ENCODE peak calls at places on chromosomes 13 and 19, in five cellular contexts. H is activated CD8-positive, alpha-beta memory T cell treated with anti-CD3 and anti-CD28 coated beads for 24 hours; Q is stimulated activated CD8-positive, alpha-beta memory T cell treated with anti-CD3 and anti-CD28 coated beads, Interleukin-2, amount 100 ng/mL, for 1 hour; A is IMR-90; K is activated naive CD8-positive, alpha-beta T cell treated with anti-CD3 and anti-CD28 coated beads, Interleukin-2, amount 50 U/mL, for 24 hours. L is an unnamed sample.

GRCh38 chr19:41872384-41872774 is 4.7 kb upstream of the CD79A start:
- DNase-seq in K (no peak), Q (no peak), H (peak; percentile 71), A (no peak), L (no peak)

GRCh38 chr13:51317262-51317661 is 22.2 kb upstream of the SERPINE3 start:
- DNase-seq in Q (no peak), K (no peak), A (peak; percentile 17), H (no peak), L (no peak)

GRCh38 chr19:43623889-43624670 is 4.7 kb upstream of the ZNF428 start:
- DNase-seq in H (no peak), Q (no peak), A (no peak), K (no peak), L (no peak)

GRCh38 chr19:39677931-39678889 is 22.5 kb downstream of the LGALS16 start:
- DNase-seq in A (peak; percentile 39), K (no peak), Q (no peak), H (no peak), L (no peak)

GRCh38 chr13:59665184-59665583 is 498.5 kb downstream of the DIAPH3 start:
- DNase-seq in A (no peak), H (no peak), Q (no peak), K (no peak), L (no peak)

GRCh38 chr19:31356587-31357314 is 7.5 kb upstream of the TSHZ3 start:
- DNase-seq in Q (no peak), K (peak; percentile 78), A (no peak), H (peak; percentile 83), L (no peak)

GRCh38 chr19:14085309-14085995 is at the start of gene C19orf67:
- DNase-seq in A (no peak), Q (no peak), H (no peak), K (no peak), L (no peak)

GRCh38 chr13:100546713-100547405 is 41.7 kb downstream of the GGACT start:
- DNase-seq in A (no peak), H (no peak), Q (no peak), K (no peak), L (no peak)

GRCh38 chr19:50791594-50792245 is 1.5 kb downstream of the ACP4 start:
- DNase-seq in H (no peak), A (no peak), K (no peak), Q (no peak), L (no peak)

GRCh38 chr19:18895828-18896341 is at the start of gene CERS1:
- DNase-seq in Q (no peak), H (no peak), K (no peak), A (no peak), L (no peak)

GRCh38 chr13:60933638-60934037 is 482.0 kb downstream of the PCDH20 start:
- DNase-seq in H (no peak), Q (no peak), K (no peak), A (no peak), L (no peak)

GRCh38 chr13:110799246-110800236 is 86.0 kb downstream of the ING1 start:
- DNase-seq in K (no peak), A (peak; percentile 95), H (no peak), Q (no peak), L (no peak)

GRCh38 chr19:11261902-11262839 is at the start of gene DOCK6:
- DNase-seq in H (peak; percentile 66), A (no peak), Q (no peak), K (peak; percentile 48), L (no peak)

GRCh38 chr19:29539131-29539530 is 13.3 kb downstream of the VSTM2B start:
- DNase-seq in A (no peak), H (no peak), Q (no peak), K (no peak), L (no peak)

GRCh38 chr19:2867025-2867991 is at the start of gene ZNF556:
- DNase-seq in K (no peak), Q (no peak), H (no peak), A (no peak), L (peak; percentile 25)

GRCh38 chr19:13164370-13165090 is 14.3 kb downstream of the IER2 start:
- DNase-seq in A (peak; percentile 61), K (peak; percentile 53), Q (no peak), H (peak; percentile 73), L (no peak)

GRCh38 chr13:31913459-31913858 is 118.1 kb upstream of the FRY start:
- DNase-seq in Q (no peak), H (no peak), K (no peak), A (no peak), L (no peak)